ENCODE peak calls at places on chromosomes 4 and X, in eight cellular contexts. M, H, K, G, P, Y, J and C are unnamed samples.

GRCh38 chr4:13523591-13524503 is 20.5 kb downstream of the NKX3-2 start:
- DNase-seq in K (no peak), M (no peak), H (no peak), J (no peak), Y (no peak), P (no peak), G (no peak), C (no peak)

GRCh38 chr4:169252339-169253086 is 18.2 kb downstream of the SH3RF1 start:
- DNase-seq in J (no peak), M (no peak), K (no peak), Y (no peak), P (no peak), G (no peak), H (no peak), C (no peak)

GRCh38 chr4:76090241-76090691 is 15.8 kb downstream of the ART3 start:
- DNase-seq in M (peak), H (peak), J (no peak), Y (no peak), G (no peak), P (peak), K (no peak), C (no peak)

GRCh38 chr4:38223801-38224236 is 263.6 kb downstream of the PTTG2 start:
- DNase-seq in G (no peak), K (no peak), H (no peak), P (no peak), M (no peak), Y (no peak), J (no peak), C (no peak)

GRCh38 chr4:139509727-139510410 is 46.1 kb downstream of the SETD7 start:
- DNase-seq in P (no peak), Y (no peak), K (no peak), J (no peak), G (no peak), H (no peak), M (no peak), C (peak)

GRCh38 chr4:56181140-56181950 is 205.9 kb downstream of the AASDH start:
- DNase-seq in H (no peak), M (no peak), P (no peak), K (no peak), Y (no peak), J (no peak), G (peak), C (no peak)

GRCh38 chrX:30627818-30628652 is 25.2 kb upstream of the GK start:
- DNase-seq in M (no peak), J (no peak), K (no peak), P (peak), Y (no peak), H (no peak), G (no peak), C (no peak)

GRCh38 chr4:79613269-79613995 is 205.4 kb upstream of the GK2 start:
- DNase-seq in P (no peak), H (no peak), K (no peak), Y (no peak), J (no peak), G (no peak), M (no peak), C (no peak)

GRCh38 chrX:20438871-20439526 is 172.3 kb upstream of the RPS6KA3 start:
- DNase-seq in M (no peak), H (no peak), Y (no peak), K (no peak), J (no peak), G (no peak), P (no peak), C (no peak)

GRCh38 chr4:48295116-48295515 is 25.5 kb upstream of the TEC start:
- DNase-seq in Y (no peak), H (no peak), K (no peak), G (no peak), J (no peak), M (no peak), P (no peak), C (no peak)

DNA sequence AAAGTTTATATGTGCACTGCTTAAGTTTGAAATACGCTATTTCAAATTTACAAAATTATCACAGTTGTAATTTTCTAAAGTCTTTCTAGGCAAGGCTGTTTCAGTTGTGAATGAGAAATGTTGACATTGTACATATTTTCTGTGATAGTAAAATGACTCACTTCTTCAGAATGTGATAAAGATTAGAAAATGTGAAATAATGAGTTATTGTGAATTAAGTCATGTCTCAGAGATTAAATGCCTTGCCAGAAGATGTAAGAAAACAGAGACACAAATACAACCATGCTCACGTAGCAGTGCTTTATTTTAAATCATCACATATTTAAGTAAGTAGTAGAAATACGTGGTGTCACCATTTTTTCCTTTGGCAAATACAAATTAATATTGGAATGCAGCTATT is 770 bp downstream of the CLCN4 start:
- DNase-seq in M (no peak), G (no peak), K (no peak), Y (no peak), J (no peak), P (peak), H (peak), C (no peak)
- H3K4me3 ChIP-seq in M (no peak), G (no peak), K (peak), Y (peak), J (no peak), P (no peak), H (peak), C (peak)

GRCh38 chr4:156953951-156954350 is 17.6 kb downstream of the PDGFC start:
- DNase-seq in H (no peak), M (no peak), Y (no peak), P (no peak), K (no peak), G (no peak), J (no peak), C (no peak)
- H3K4me3 ChIP-seq in H (no peak), M (no peak), Y (no peak), P (no peak), K (no peak), G (no peak), J (no peak), C (no peak)

GRCh38 chrX:2696698-2697215 is 5.7 kb downstream of the CD99 start:
- DNase-seq in J (no peak), G (peak), M (peak), K (no peak), P (peak), H (peak), Y (no peak), C (peak)
- H3K4me3 ChIP-seq in J (peak), G (no peak), M (peak), K (no peak), P (no peak), H (peak), Y (no peak), C (peak)

DNA sequence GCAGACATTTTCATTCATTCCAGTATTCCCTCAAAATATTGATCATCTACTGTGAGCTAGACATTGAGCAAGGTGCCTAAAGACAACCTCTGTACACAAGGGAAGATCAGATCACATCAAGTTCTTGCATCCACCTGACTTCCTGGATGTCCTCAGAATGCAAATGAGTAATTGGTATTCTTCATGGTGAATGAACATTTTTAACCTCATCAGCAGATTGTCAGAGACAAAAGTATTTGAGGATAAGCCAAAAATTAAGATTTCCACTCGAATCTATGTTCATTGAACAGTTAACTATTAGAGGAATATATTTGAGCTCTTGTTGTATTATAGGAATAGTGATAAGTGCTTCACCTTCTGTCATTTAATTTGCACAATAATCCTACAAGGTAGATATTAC is 1.3 kb downstream of the SMARCAD1 start:
- DNase-seq in Y (no peak), G (no peak), P (no peak), H (no peak), J (no peak), M (no peak), K (no peak), C (peak)
- H3K4me3 ChIP-seq in Y (no peak), G (peak), P (no peak), H (peak), J (peak), M (peak), K (no peak), C (peak)

GRCh38 chr4:5267418-5267817 is 216.1 kb downstream of the STK32B start:
- DNase-seq in Y (no peak), H (no peak), G (no peak), J (no peak), K (no peak), M (no peak), P (peak), C (no peak)
- H3K4me3 ChIP-seq in Y (no peak), H (no peak), G (no peak), J (no peak), K (no peak), M (no peak), P (no peak), C (no peak)

GRCh38 chrX:130173190-130173895 is 1.6 kb downstream of the RAB33A start:
- DNase-seq in H (peak), K (no peak), Y (peak), G (no peak), M (peak), J (peak), P (peak), C (peak)
- H3K4me3 ChIP-seq in H (peak), K (no peak), Y (peak), G (no peak), M (peak), J (no peak), P (no peak), C (peak)

GRCh38 chr4:165569031-165569430 is 190.2 kb downstream of the CPE start:
- DNase-seq in P (no peak), M (no peak), H (no peak), J (no peak), G (no peak), K (no peak), Y (no peak), C (no peak)

GRCh38 chr4:165560941-165561340 is 182.1 kb downstream of the CPE start:
- DNase-seq in G (no peak), Y (no peak), P (no peak), M (no peak), J (no peak), K (no peak), H (no peak), C (no peak)

DNA sequence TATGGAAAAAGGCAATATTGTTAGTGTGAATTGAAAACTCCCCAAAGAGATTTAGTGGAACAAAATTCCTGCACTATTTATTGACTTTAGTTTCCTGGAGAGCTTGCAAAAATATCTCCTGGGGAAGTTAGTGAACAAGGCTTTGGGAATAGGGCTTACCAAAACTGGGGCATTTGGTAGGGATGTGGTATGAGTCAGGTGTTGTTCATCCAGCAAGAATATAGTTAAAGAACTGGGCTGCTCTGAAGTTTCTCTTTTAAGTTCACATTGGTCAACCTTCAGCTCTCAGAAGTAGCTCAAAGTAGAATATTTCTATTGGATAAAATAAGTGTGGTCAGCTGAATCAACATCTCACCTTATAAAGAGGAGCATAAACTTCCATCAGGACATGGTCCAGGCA is 185.0 kb downstream of the CPE start:
- DNase-seq in H (no peak), G (no peak), P (no peak), K (no peak), M (no peak), Y (no peak), J (no peak), C (no peak)
- H3K4me3 ChIP-seq in H (no peak), G (no peak), P (no peak), K (no peak), M (no peak), Y (no peak), J (no peak), C (no peak)

GRCh38 chr4:84498203-84499026 is 677 bp downstream of the NKX6-1 start:
- DNase-seq in Y (no peak), K (peak), M (no peak), P (peak), G (no peak), H (no peak), J (no peak), C (no peak)
- H3K4me3 ChIP-seq in Y (peak), K (peak), M (peak), P (peak), G (peak), H (peak), J (peak), C (no peak)